ENCODE peak calls at places on chromosomes 7 and 10, in eight cellular contexts. U is AG10803, W is HFF-Myc, G is A549, K is B cell, Q is astrocyte of the spinal cord, D is uterus, A is nephron progenitor cell. I is an unnamed sample.

GRCh38 chr7:78254397-78255055 is 456.0 kb downstream of the PHTF2 start:
- DNase-seq in U (no peak), Q (no peak), G (no peak), A (no peak), D (no peak), W (no peak), K (no peak), I (no peak)

GRCh38 chr10:44382131-44382858 is 2.6 kb downstream of the CXCL12 start:
- DNase-seq in D (peak), K (no peak), G (no peak), U (no peak), Q (no peak), W (no peak), A (peak), I (no peak)

GRCh38 chr10:43671659-43672555 is 23.2 kb upstream of the ZNF32 start:
- DNase-seq in W (peak), A (peak), U (peak), D (peak), G (peak), K (peak), Q (peak), I (no peak)

GRCh38 chr7:28083159-28083997 is 97.2 kb downstream of the JAZF1 start:
- DNase-seq in K (no peak), U (peak), W (no peak), G (no peak), A (no peak), D (no peak), Q (no peak), I (no peak)

GRCh38 chr10:73888514-73888913 is 14.2 kb upstream of the CAMK2G start:
- DNase-seq in W (no peak), Q (no peak), U (no peak), A (no peak), D (no peak), G (no peak), K (no peak), I (no peak)

GRCh38 chr10:29127037-29127436 is 161.8 kb upstream of the LYZL1 start:
- DNase-seq in K (no peak), U (no peak), W (no peak), A (no peak), G (no peak), D (no peak), Q (no peak), I (no peak)

GRCh38 chr7:142711722-142712616 is 37.3 kb upstream of the PRSS1 start:
- DNase-seq in G (peak), U (peak), D (no peak), A (peak), K (peak), Q (peak), W (peak), I (peak)

GRCh38 chr7:139944248-139944647 is 115.2 kb downstream of the TBXAS1 start:
- DNase-seq in K (no peak), G (no peak), U (no peak), Q (no peak), W (no peak), A (no peak), D (no peak), I (no peak)

GRCh38 chr10:79984851-79985250 is 35.9 kb upstream of the SFTPD start:
- DNase-seq in K (no peak), D (no peak), Q (no peak), U (no peak), A (no peak), W (no peak), G (no peak), I (no peak)

GRCh38 chr10:30915141-30915540 is 116.5 kb downstream of the ZNF438 start:
- DNase-seq in W (no peak), U (peak), A (no peak), Q (no peak), G (no peak), K (no peak), D (no peak), I (no peak)

GRCh38 chr10:79344502-79345195 is 2.6 kb upstream of the PPIF start:
- DNase-seq in W (no peak), Q (no peak), K (no peak), A (no peak), D (no peak), G (no peak), U (no peak), I (peak)

GRCh38 chr7:27303021-27303420 is 60.4 kb downstream of the EVX1 start:
- DNase-seq in W (no peak), U (peak), D (no peak), G (no peak), A (no peak), Q (no peak), K (no peak), I (no peak)

GRCh38 chr10:119643306-119644214 is 7.6 kb upstream of the BAG3 start:
- DNase-seq in U (peak), G (no peak), K (no peak), W (no peak), Q (peak), D (peak), A (no peak), I (no peak)

GRCh38 chr7:16652255-16652583 is 6.2 kb downstream of the BZW2 start:
- DNase-seq in Q (no peak), K (no peak), A (no peak), U (no peak), G (no peak), W (no peak), D (no peak), I (no peak)

GRCh38 chr7:155652156-155653124 is 8.0 kb downstream of the RBM33 start:
- DNase-seq in A (no peak), W (no peak), D (no peak), Q (no peak), K (no peak), G (no peak), U (no peak), I (no peak)

GRCh38 chr7:78172138-78172887 is 373.7 kb downstream of the PHTF2 start:
- DNase-seq in G (no peak), D (no peak), W (no peak), K (no peak), A (no peak), U (no peak), Q (no peak), I (no peak)

GRCh38 chr7:46393142-46393541 is 472.1 kb upstream of the IGFBP3 start:
- DNase-seq in K (no peak), Q (no peak), D (peak), G (no peak), W (no peak), U (peak), A (no peak), I (no peak)

GRCh38 chr7:155953781-155954549 is 141.7 kb upstream of the SHH start:
- DNase-seq in G (no peak), K (no peak), Q (no peak), U (no peak), W (no peak), A (no peak), D (no peak), I (no peak)

GRCh38 chr10:61135276-61135721 is 191.3 kb upstream of the RHOBTB1 start:
- DNase-seq in Q (no peak), D (no peak), A (no peak), G (no peak), U (no peak), K (no peak), W (no peak), I (no peak)

GRCh38 chr7:76506081-76506440 is 4.3 kb upstream of the UPK3B start:
- DNase-seq in D (no peak), G (no peak), Q (no peak), A (no peak), W (no peak), K (no peak), U (no peak), I (no peak)

GRCh38 chr7:77244222-77244934 is 44.8 kb upstream of the FGL2 start:
- DNase-seq in A (no peak), W (no peak), D (no peak), U (no peak), G (no peak), K (no peak), Q (no peak), I (no peak)

GRCh38 chr7:36072620-36073019 is 80.4 kb upstream of the EEPD1 start:
- DNase-seq in W (no peak), K (no peak), Q (no peak), G (no peak), D (no peak), A (no peak), U (no peak), I (no peak)

GRCh38 chr10:110265573-110266193 is 39.0 kb downstream of the SMNDC1 start:
- DNase-seq in U (no peak), D (no peak), W (no peak), K (no peak), A (no peak), Q (no peak), G (no peak), I (no peak)

GRCh38 chr10:110258542-110258941 is 46.2 kb downstream of the SMNDC1 start:
- DNase-seq in A (no peak), U (no peak), Q (no peak), K (no peak), D (no peak), G (no peak), W (no peak), I (no peak)

GRCh38 chr10:110263164-110263563 is 41.6 kb downstream of the SMNDC1 start:
- DNase-seq in U (no peak), Q (no peak), A (no peak), W (no peak), G (no peak), K (no peak), D (no peak), I (no peak)

GRCh38 chr10:110259317-110259716 is 45.4 kb downstream of the SMNDC1 start:
- DNase-seq in W (no peak), K (no peak), G (no peak), Q (no peak), A (no peak), D (no peak), U (no peak), I (no peak)

GRCh38 chr10:110260746-110261477 is 43.8 kb downstream of the SMNDC1 start:
- DNase-seq in Q (peak), K (no peak), W (no peak), G (no peak), D (no peak), U (peak), A (no peak), I (no peak)
- TF ChIP-seq CTCF in Q (no peak), K (no peak), W (no peak), G (no peak), D (no peak), U (no peak), A (no peak), I (no peak)

DNA sequence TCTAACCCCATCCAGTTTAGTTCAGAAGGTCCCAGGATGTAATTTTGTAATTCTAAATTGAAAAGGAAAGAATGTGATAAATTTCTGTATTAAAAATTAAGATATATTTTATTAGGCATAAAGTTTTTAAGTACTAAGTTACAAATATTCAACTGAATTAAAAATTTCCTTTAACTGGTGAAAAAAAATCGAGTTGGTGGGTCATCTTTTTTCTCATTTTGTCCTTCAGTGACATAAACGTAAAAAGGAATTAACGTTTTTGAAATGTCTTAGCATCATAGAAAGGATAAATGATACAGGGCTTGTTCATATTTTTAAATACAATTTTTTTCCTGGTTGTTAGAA is 88.5 kb downstream of the BTRC start:
- DNase-seq in U (no peak), G (no peak), D (no peak), K (no peak), Q (no peak), A (no peak), W (no peak), I (no peak)
- TF ChIP-seq CTCF in U (no peak), G (peak), D (no peak), K (peak), Q (no peak), A (no peak), W (no peak), I (no peak)

DNA sequence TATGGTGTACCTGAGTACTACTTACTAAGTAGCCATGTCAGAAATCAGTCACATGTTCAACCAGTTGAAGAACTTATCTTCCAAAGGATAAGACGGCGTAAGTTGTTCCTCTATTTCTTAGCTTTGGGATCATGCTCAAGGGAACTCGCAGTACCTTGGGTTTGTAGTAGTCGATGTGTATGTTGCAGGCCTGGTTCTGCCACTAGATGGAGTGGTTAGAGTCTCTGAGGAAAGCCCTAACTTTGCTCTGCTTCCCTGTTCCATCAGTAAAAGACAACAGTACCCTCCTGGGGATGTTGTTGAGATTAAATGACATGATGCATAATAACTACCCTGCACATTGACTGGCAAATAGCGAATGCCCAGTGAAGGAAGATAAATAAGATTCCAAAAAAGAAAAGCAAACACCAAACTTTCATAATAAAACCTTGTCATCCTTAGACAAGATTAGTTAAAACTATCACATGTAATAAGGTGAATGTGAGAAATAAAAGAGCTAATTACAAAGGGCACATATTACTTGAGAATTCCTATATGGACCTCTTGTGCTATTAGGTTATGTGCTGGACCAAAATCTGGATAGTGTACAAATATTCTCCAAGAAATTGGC is 165.9 kb downstream of the ABCA13 start:
- DNase-seq in A (peak), W (peak), K (no peak), U (peak), D (no peak), Q (peak), G (peak), I (no peak)
- TF ChIP-seq CTCF in A (peak), W (peak), K (no peak), U (peak), D (no peak), Q (peak), G (peak), I (no peak)

GRCh38 chr7:93231799-93232672 is at the start of gene VPS50:
- DNase-seq in D (peak), A (peak), G (peak), K (peak), Q (peak), W (peak), U (peak), I (peak)
- TF ChIP-seq CTCF in D (peak), A (no peak), G (no peak), K (no peak), Q (peak), W (no peak), U (no peak), I (no peak)

DNA sequence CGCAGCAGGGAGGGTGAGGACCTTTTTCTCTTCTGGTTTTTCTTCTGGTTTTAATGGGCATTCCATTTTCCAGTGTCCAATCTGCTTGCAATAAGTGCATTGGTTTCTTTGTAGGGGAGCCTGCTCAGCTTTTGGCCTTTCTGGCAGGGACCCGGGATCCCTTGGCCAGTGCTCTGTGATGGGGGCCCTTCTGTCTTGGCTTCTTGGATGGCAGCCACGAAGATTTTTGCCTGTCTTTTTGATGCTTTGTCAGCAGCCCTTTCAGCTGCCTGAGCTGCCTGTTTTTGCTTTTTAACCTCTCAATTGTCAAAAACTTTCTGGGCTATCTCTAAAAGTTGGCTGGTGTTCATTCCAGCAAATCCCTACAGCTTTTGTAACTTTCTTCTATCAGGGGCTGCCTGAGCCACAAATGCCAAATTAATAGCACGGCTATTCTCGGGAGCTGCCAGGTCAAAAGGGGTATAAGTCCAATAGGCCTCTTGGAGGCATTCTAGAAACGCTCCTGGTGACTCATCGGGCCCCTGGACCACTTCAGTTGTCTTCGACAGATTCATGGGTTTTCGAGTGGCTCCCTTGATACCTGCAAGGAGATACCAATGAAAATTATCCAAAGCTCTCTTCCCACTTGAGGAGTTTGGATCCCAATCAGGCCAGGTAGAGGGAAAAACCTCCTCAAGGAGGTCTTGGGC is 180.0 kb upstream of the MBL2 start:
- DNase-seq in U (no peak), Q (peak), G (no peak), A (no peak), W (no peak), D (no peak), K (no peak), I (no peak)
- TF ChIP-seq CTCF in U (no peak), Q (no peak), G (no peak), A (no peak), W (no peak), D (no peak), K (no peak), I (no peak)

GRCh38 chr10:6674282-6674681 is 94.2 kb upstream of the PRKCQ start:
- DNase-seq in G (no peak), Q (no peak), K (no peak), A (no peak), W (no peak), D (no peak), U (no peak), I (no peak)
- TF ChIP-seq CTCF in G (no peak), Q (no peak), K (no peak), A (no peak), W (no peak), D (no peak), U (no peak), I (no peak)

GRCh38 chr7:130492519-130493274 is 812 bp downstream of the MEST start:
- DNase-seq in W (no peak), A (no peak), U (no peak), G (no peak), Q (no peak), D (no peak), K (no peak), I (no peak)

GRCh38 chr7:130491841-130492518 is at the start of gene MEST:
- DNase-seq in Q (peak), W (no peak), K (peak), D (no peak), G (no peak), U (no peak), A (peak), I (no peak)

GRCh38 chr7:130490287-130490686 is 1.6 kb upstream of the MEST start:
- DNase-seq in W (no peak), A (peak), K (no peak), Q (peak), G (no peak), U (no peak), D (no peak), I (no peak)

GRCh38 chr7:130489140-130489967 is 2.5 kb upstream of the MEST start:
- DNase-seq in Q (peak), D (no peak), G (no peak), W (no peak), K (no peak), U (no peak), A (peak), I (no peak)

DNA sequence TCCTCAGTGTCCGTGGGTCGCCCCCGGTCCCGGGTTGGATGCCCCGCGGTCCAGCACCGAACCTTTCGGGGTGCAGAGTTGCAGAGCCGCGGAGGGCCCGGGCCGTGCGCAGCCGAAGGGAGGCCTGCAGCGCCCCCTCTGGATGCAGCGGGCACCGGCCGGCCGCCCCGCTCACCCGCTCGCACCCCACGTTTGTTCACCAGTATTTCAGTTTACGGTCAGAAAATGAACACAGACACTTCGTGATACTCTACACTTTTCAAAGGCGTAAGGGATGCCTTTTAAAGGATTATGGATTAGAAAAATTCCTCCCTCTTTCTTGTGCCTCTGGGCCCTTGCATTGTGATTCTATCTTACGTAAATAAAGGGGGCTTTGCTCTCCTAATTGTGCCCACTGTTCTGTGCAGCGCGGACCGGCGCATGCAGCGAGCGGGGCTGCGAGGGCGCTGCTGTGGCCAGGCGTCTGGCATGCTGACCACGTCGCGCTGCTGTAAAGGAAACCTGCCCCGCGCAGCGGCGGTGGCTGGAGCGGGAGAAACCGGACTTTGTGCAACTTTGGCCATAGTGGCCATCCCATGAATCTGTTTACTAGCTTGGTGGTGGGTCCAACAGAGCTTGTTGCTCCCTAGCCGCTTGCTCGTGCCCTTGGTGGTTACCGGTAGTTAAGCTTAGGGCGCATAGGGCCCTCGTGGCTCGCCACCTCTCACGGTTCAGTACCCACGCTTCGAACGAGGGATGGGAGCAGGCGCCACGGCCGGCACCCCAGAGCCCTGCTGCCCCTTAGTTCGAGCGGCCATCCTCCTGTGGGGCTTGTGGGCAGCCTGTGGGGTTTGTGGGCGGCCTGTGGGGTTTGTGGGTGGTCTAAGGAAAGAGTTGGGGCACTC is 755 bp upstream of the MEST start:
- DNase-seq in K (peak), G (no peak), D (peak), A (peak), W (no peak), U (no peak), Q (peak), I (no peak)
- TF ChIP-seq CTCF in K (peak), G (peak), D (peak), A (peak), W (peak), U (peak), Q (peak), I (peak)

GRCh38 chr10:86684305-86684704 is 16.0 kb downstream of the LDB3 start:
- DNase-seq in K (no peak), G (no peak), A (peak), W (no peak), D (peak), U (no peak), Q (no peak), I (no peak)
- TF ChIP-seq CTCF in K (no peak), G (peak), A (peak), W (peak), D (no peak), U (peak), Q (peak), I (no peak)

I was measured in natural killer cell.